ENCODE peak calls at places on chromosomes 5 and 9, in nine cellular contexts. I is fibroblast of lung; D is GM06990; O is spleen; Y is tibial nerve; X is neural progenitor cell; P is Peyer's patch; G is CD4-positive, alpha-beta T cell; F is SK-N-SH. Z is an unnamed sample.

GRCh38 chr9:127947841-127948710 is 10.4 kb upstream of the DPM2 start:
- DNase-seq in I (no peak), D (no peak), O (no peak), Y (no peak), X (no peak), P (no peak), G (no peak), F (no peak), Z (no peak)

GRCh38 chr5:140148508-140148907 is 22.8 kb downstream of the IGIP start:
- DNase-seq in I (no peak), D (no peak), O (no peak), Y (no peak), X (peak; percentile 73), P (no peak), G (no peak), F (peak; percentile 61), Z (peak; percentile 64)

GRCh38 chr5:133801431-133801830 is 167.0 kb downstream of the C5orf15 start:
- DNase-seq in I (no peak), D (no peak), O (peak; percentile 53), Y (no peak), X (no peak), P (no peak), G (no peak), F (no peak), Z (no peak)

GRCh38 chr5:96930589-96930988 is 5.3 kb upstream of the LNPEP start:
- DNase-seq in I (no peak), D (no peak), O (no peak), Y (no peak), X (no peak), P (no peak), G (no peak), F (no peak), Z (no peak)

GRCh38 chr5:50854082-50854481 is 187.6 kb downstream of the PARP8 start:
- DNase-seq in I (no peak), D (no peak), O (no peak), Y (no peak), X (no peak), P (no peak), G (no peak), F (no peak), Z (no peak)

GRCh38 chr9:78958887-78959286 is 612.9 kb upstream of the TLE4 start:
- DNase-seq in I (no peak), D (no peak), O (no peak), Y (no peak), X (no peak), P (no peak), G (no peak), F (no peak), Z (no peak)

GRCh38 chr9:137665697-137666504 is 47.1 kb downstream of the EHMT1 start:
- DNase-seq in I (peak; percentile 27), D (no peak), O (peak; percentile 50), Y (no peak), X (peak; percentile 90), P (no peak), G (no peak), F (no peak), Z (no peak)

GRCh38 chr5:59328801-59329296 is 564.7 kb downstream of the PDE4D start:
- DNase-seq in I (peak; percentile 87), D (no peak), O (no peak), Y (no peak), X (no peak), P (no peak), G (no peak), F (no peak), Z (no peak)

GRCh38 chr5:93280518-93280917 is 300.5 kb downstream of the NR2F1-AS1 start:
- DNase-seq in I (no peak), D (no peak), O (no peak), Y (no peak), X (no peak), P (no peak), G (no peak), F (no peak), Z (no peak)

GRCh38 chr5:156800982-156801381 is 49.1 kb upstream of the PPP1R2B start:
- DNase-seq in I (no peak), D (no peak), O (no peak), Y (no peak), X (peak; percentile 64), P (no peak), G (no peak), F (no peak), Z (no peak)

GRCh38 chr9:19416143-19416542 is 7.3 kb downstream of the ACER2 start:
- DNase-seq in I (peak; percentile 75), D (no peak), O (no peak), Y (no peak), X (no peak), P (no peak), G (no peak), F (no peak), Z (no peak)

GRCh38 chr5:79146352-79146751 is 34.7 kb downstream of the BHMT start:
- DNase-seq in I (peak; percentile 55), D (no peak), O (no peak), Y (no peak), X (no peak), P (no peak), G (no peak), F (no peak), Z (no peak)

GRCh38 chr5:23991406-23991805 is 484.0 kb downstream of the PRDM9 start:
- DNase-seq in I (no peak), D (no peak), O (no peak), Y (no peak), X (no peak), P (no peak), G (no peak), F (no peak), Z (no peak)

GRCh38 chr5:23996525-23996924 is 489.1 kb downstream of the PRDM9 start:
- DNase-seq in I (no peak), D (no peak), O (no peak), Y (no peak), X (no peak), P (no peak), G (no peak), F (no peak), Z (no peak)

DNA sequence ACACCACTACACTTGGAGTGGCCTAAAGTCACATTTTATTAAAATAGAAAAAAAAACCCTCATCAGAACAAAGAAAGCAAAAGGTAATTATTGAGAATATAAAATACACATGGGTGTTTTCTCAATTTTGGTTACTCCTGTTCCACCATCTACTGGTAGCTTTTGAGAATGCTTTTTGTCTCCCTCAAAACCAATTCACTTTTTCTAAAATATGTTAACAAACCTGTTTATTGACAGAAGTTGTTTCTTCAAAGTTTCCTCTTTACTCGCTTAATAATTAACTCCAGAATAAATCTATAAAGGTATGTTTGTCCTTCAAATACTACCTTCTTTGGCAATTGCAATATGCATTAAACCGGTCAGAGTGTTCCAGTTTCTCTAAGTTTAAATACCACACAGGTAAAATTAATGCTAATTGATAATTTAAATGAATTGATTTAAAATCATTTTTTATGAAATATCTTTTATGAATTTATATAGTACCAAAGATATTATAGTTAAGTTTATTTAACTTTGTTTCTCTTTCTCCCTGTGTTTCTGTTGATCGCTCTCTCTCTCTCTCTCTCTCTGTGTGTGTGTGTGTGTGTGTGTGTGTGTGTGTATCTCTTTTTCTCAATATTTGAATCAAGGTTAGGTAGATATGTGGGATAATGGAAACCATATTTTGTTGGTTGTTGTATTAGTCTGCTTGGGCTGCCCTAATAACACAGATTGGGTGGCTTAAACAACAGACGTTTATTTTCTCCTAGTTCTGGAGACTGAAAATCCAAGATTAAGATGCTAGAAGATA is 487.4 kb downstream of the PRDM9 start:
- DNase-seq in I (no peak), D (no peak), O (no peak), Y (no peak), X (no peak), P (no peak), G (no peak), F (no peak), Z (no peak)
- TF ChIP-seq CTCF in I (no peak), D (no peak), O (no peak), Y (no peak), X (peak; percentile 52), P (peak; percentile 10), G (no peak), F (peak; percentile 39), Z (no peak)

GRCh38 chr5:149470942-149471341 is 80.3 kb downstream of the CSNK1A1 start:
- DNase-seq in I (no peak), D (no peak), O (no peak), Y (no peak), X (no peak), P (no peak), G (no peak), F (no peak), Z (no peak)
- TF ChIP-seq CTCF in I (no peak), D (no peak), O (no peak), Y (no peak), X (no peak), P (no peak), G (no peak), F (no peak), Z (no peak)

DNA sequence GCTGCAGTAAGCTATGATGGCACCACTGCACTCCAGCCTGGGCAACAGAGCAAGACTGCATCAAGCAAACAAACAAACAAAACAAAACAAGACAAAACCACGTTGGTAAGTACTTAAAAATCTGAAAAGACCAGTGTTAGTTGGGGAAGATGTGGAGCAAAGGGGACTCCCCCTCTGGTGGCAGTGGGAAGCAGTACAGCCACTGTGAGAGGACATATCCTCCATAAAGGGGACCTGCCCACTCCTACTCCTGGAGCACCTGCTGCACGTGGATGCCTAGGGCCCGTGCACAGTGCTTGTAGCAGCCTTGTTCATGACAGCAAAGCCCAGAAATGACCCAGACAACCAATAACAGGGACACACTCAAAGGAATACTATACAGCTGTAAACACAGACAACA is 17.0 kb upstream of the IPPK start:
- DNase-seq in I (no peak), D (no peak), O (no peak), Y (no peak), X (no peak), P (no peak), G (no peak), F (no peak), Z (no peak)
- TF ChIP-seq CTCF in I (no peak), D (no peak), O (no peak), Y (no peak), X (peak; percentile 21), P (no peak), G (no peak), F (peak; percentile 36), Z (no peak)

GRCh38 chr9:75142208-75142607 is 53.9 kb downstream of the OSTF1 start:
- DNase-seq in I (no peak), D (no peak), O (no peak), Y (no peak), X (no peak), P (no peak), G (no peak), F (no peak), Z (no peak)
- TF ChIP-seq CTCF in I (no peak), D (no peak), O (no peak), Y (no peak), X (no peak), P (no peak), G (no peak), F (no peak), Z (no peak)

Z was measured in tibial artery.